ENCODE peak calls at places on chromosomes 7 and 10, in nine cellular contexts. One of them, this sample, is unnamed.

GRCh38 chr7:65892832-65893231 is 20.0 kb downstream of the VKORC1L1 start:
- DNase-seq in heart left ventricle: no peak
- DNase-seq in stimulated activated CD4-positive, alpha-beta T cell treated with anti-CD3 and anti-CD28 coated beads, Interleukin-1b, Interleukin-23, amount 100 ng/mL, for 4 hours: no peak
- DNase-seq in amygdala: no peak
- DNase-seq in GM19239: no peak
- DNase-seq in erythroblast: no peak
- DNase-seq in EL: no peak
- DNase-seq in cardiac muscle cell: peak
- DNase-seq in osteocyte: no peak
- DNase-seq in this sample: no peak

GRCh38 chr10:3261921-3262320 is 89.3 kb upstream of the PITRM1 start:
- DNase-seq in heart left ventricle: no peak
- DNase-seq in stimulated activated CD4-positive, alpha-beta T cell treated with anti-CD3 and anti-CD28 coated beads, Interleukin-1b, Interleukin-23, amount 100 ng/mL, for 4 hours: no peak
- DNase-seq in amygdala: no peak
- DNase-seq in GM19239: no peak
- DNase-seq in erythroblast: no peak
- DNase-seq in EL: no peak
- DNase-seq in cardiac muscle cell: no peak
- DNase-seq in osteocyte: no peak
- DNase-seq in this sample: no peak

GRCh38 chr10:131430716-131431402 is 119.3 kb upstream of the TCERG1L start:
- DNase-seq in heart left ventricle: no peak
- DNase-seq in stimulated activated CD4-positive, alpha-beta T cell treated with anti-CD3 and anti-CD28 coated beads, Interleukin-1b, Interleukin-23, amount 100 ng/mL, for 4 hours: no peak
- DNase-seq in amygdala: no peak
- DNase-seq in GM19239: no peak
- DNase-seq in erythroblast: no peak
- DNase-seq in EL: no peak
- DNase-seq in cardiac muscle cell: no peak
- DNase-seq in osteocyte: no peak
- DNase-seq in this sample: no peak

GRCh38 chr10:19917756-19918478 is 101.7 kb downstream of the PLXDC2 start:
- DNase-seq in heart left ventricle: no peak
- DNase-seq in stimulated activated CD4-positive, alpha-beta T cell treated with anti-CD3 and anti-CD28 coated beads, Interleukin-1b, Interleukin-23, amount 100 ng/mL, for 4 hours: no peak
- DNase-seq in amygdala: no peak
- DNase-seq in GM19239: no peak
- DNase-seq in erythroblast: no peak
- DNase-seq in EL: no peak
- DNase-seq in cardiac muscle cell: no peak
- DNase-seq in osteocyte: no peak
- DNase-seq in this sample: no peak

GRCh38 chr7:40643664-40644063 is 508.9 kb downstream of the SUGCT start:
- DNase-seq in heart left ventricle: no peak
- DNase-seq in stimulated activated CD4-positive, alpha-beta T cell treated with anti-CD3 and anti-CD28 coated beads, Interleukin-1b, Interleukin-23, amount 100 ng/mL, for 4 hours: no peak
- DNase-seq in amygdala: no peak
- DNase-seq in GM19239: no peak
- DNase-seq in erythroblast: no peak
- DNase-seq in EL: no peak
- DNase-seq in cardiac muscle cell: no peak
- DNase-seq in osteocyte: no peak
- DNase-seq in this sample: no peak

GRCh38 chr7:142508251-142508650 is 241.0 kb upstream of the PRSS1 start:
- DNase-seq in heart left ventricle: no peak
- DNase-seq in stimulated activated CD4-positive, alpha-beta T cell treated with anti-CD3 and anti-CD28 coated beads, Interleukin-1b, Interleukin-23, amount 100 ng/mL, for 4 hours: no peak
- DNase-seq in amygdala: no peak
- DNase-seq in GM19239: no peak
- DNase-seq in erythroblast: peak
- DNase-seq in EL: no peak
- DNase-seq in cardiac muscle cell: no peak
- DNase-seq in osteocyte: no peak
- DNase-seq in this sample: no peak

GRCh38 chr10:130401860-130402765 is 265.9 kb downstream of the GLRX3 start:
- DNase-seq in heart left ventricle: no peak
- DNase-seq in stimulated activated CD4-positive, alpha-beta T cell treated with anti-CD3 and anti-CD28 coated beads, Interleukin-1b, Interleukin-23, amount 100 ng/mL, for 4 hours: no peak
- DNase-seq in amygdala: no peak
- DNase-seq in GM19239: no peak
- DNase-seq in erythroblast: no peak
- DNase-seq in EL: no peak
- DNase-seq in cardiac muscle cell: no peak
- DNase-seq in osteocyte: peak
- DNase-seq in this sample: no peak

GRCh38 chr10:43692051-43692825 is 43.6 kb upstream of the ZNF32 start:
- DNase-seq in heart left ventricle: no peak
- DNase-seq in stimulated activated CD4-positive, alpha-beta T cell treated with anti-CD3 and anti-CD28 coated beads, Interleukin-1b, Interleukin-23, amount 100 ng/mL, for 4 hours: no peak
- DNase-seq in amygdala: no peak
- DNase-seq in GM19239: no peak
- DNase-seq in erythroblast: no peak
- DNase-seq in EL: peak
- DNase-seq in cardiac muscle cell: peak
- DNase-seq in osteocyte: no peak
- DNase-seq in this sample: no peak

GRCh38 chr10:121681982-121682687 is 83.9 kb upstream of the FGFR2 start:
- DNase-seq in heart left ventricle: peak
- DNase-seq in stimulated activated CD4-positive, alpha-beta T cell treated with anti-CD3 and anti-CD28 coated beads, Interleukin-1b, Interleukin-23, amount 100 ng/mL, for 4 hours: no peak
- DNase-seq in amygdala: no peak
- DNase-seq in GM19239: no peak
- DNase-seq in erythroblast: no peak
- DNase-seq in EL: no peak
- DNase-seq in cardiac muscle cell: no peak
- DNase-seq in osteocyte: no peak
- DNase-seq in this sample: no peak